ENCODE peak calls at places on chromosomes 12 and 14, in seven cellular contexts. Z is brain microvascular endothelial cell, G is hepatocyte, B is cardiac muscle cell, T is SK-N-SH, D is GM23338, E is thoracic aorta. L is an unnamed sample. For H3K27me3, the result is how much of the 10 kb centered on the place peaks cover.

GRCh38 chr12:78209851-78210493 is 379.3 kb downstream of the NAV3 start:
- DNase-seq in T (no peak), D (no peak), Z (no peak), G (no peak), B (peak), E (no peak), L (no peak)

GRCh38 chr14:31934767-31935266 is 142.3 kb upstream of the ARHGAP5 start:
- DNase-seq in G (peak), D (peak), Z (peak), E (no peak), T (peak), B (peak), L (no peak)

GRCh38 chr12:41026151-41026550 is 162.0 kb upstream of the PDZRN4 start:
- DNase-seq in D (no peak), B (no peak), Z (no peak), T (no peak), E (no peak), G (no peak), L (no peak)

GRCh38 chr14:45426685-45427282 is 173.8 kb upstream of the MIS18BP1 start:
- DNase-seq in Z (peak), G (peak), T (peak), E (no peak), D (peak), B (peak), L (peak)

GRCh38 chr14:28759056-28759657 is 7.4 kb upstream of the FOXG1 start:
- DNase-seq in E (no peak), G (no peak), B (peak), D (no peak), Z (no peak), T (no peak), L (no peak)

GRCh38 chr14:30443368-30444007 is 115.5 kb upstream of the G2E3 start:
- DNase-seq in Z (peak), E (no peak), B (peak), G (peak), T (peak), D (peak), L (no peak)

GRCh38 chr12:88393017-88393767 is 187.1 kb downstream of the KITLG start:
- DNase-seq in Z (no peak), E (no peak), B (peak), G (peak), D (peak), T (peak), L (no peak)

GRCh38 chr12:44558340-44559100 is 317.6 kb downstream of the NELL2 start:
- DNase-seq in T (no peak), D (no peak), E (no peak), G (no peak), Z (no peak), B (no peak), L (no peak)

GRCh38 chr12:99596762-99597161 is 50.8 kb upstream of the GARIN6 start:
- DNase-seq in G (no peak), T (no peak), D (no peak), B (no peak), Z (no peak), E (no peak), L (no peak)

GRCh38 chr12:15171015-15171646 is 50.1 kb downstream of the RERG start:
- DNase-seq in T (no peak), Z (no peak), E (no peak), B (no peak), G (no peak), D (no peak), L (no peak)

GRCh38 chr12:91074068-91074819 is 16.4 kb upstream of the KERA start:
- DNase-seq in Z (no peak), E (no peak), G (no peak), B (no peak), D (no peak), T (no peak), L (no peak)

GRCh38 chr12:46404225-46404631 is 31.7 kb upstream of the SLC38A2 start:
- DNase-seq in D (no peak), Z (peak), G (no peak), B (peak), E (no peak), T (no peak), L (peak)

GRCh38 chr12:85280138-85280983 is at the start of gene ALX1:
- DNase-seq in G (peak), Z (peak), B (peak), T (peak), E (no peak), D (peak), L (peak)

GRCh38 chr12:27521066-27521465 is 2.9 kb upstream of the PPFIBP1 start:
- DNase-seq in Z (no peak), B (peak), T (peak), G (no peak), D (peak), E (no peak), L (peak)

GRCh38 chr14:55807059-55807499 is 227.1 kb downstream of the KTN1 start:
- DNase-seq in G (peak), Z (peak), E (peak), B (peak), D (no peak), T (peak), L (peak)

GRCh38 chr12:112938751-112939150 is 477 bp downstream of the OAS3 start:
- DNase-seq in Z (no peak), B (peak), T (no peak), D (no peak), G (no peak), E (no peak), L (no peak)

GRCh38 chr12:112939761-112940357 is 1.6 kb downstream of the OAS3 start:
- DNase-seq in Z (no peak), G (no peak), E (no peak), T (peak), D (no peak), B (no peak), L (no peak)

GRCh38 chr12:112937741-112938719 is at the start of gene OAS3:
- DNase-seq in E (peak), G (peak), B (peak), T (peak), D (peak), Z (peak), L (peak)

GRCh38 chr12:112936927-112937326 is 1.3 kb upstream of the OAS3 start:
- DNase-seq in E (no peak), Z (no peak), D (no peak), G (no peak), B (peak), T (no peak), L (no peak)

DNA sequence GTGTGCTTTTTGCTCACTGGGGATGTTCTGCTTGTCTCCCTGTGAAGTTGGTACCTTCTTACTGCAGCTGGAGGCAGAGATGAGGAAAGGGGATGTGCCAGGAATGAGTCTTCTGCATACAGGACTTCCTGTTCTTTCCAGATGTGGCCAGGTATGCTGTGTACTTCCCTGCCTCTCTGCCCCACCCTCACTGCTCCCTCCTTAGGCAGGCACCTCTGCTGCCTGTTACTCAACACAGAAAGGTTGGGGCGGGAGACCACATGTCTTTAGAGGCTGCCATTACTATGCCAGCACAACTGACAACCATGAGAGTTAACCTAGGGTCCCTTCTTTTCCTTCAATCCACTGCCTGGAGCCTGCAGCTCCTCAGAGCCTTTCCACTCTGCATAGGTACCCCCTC is 2.0 kb upstream of the OAS3 start:
- DNase-seq in G (no peak), T (no peak), E (no peak), D (no peak), B (no peak), Z (no peak), L (no peak)
- H3K27ac ChIP-seq in G (no peak), T (no peak), E (no peak), D (no peak), B (no peak), Z (no peak), L (no peak)

GRCh38 chr14:100160534-100160916 is 1.1 kb upstream of the DEGS2 start:
- DNase-seq in D (no peak), E (no peak), G (peak), Z (no peak), T (no peak), B (no peak), L (no peak)
- H3K27me3 ChIP-seq in D (half or more), E (under half), G (under half), Z (under half), T (under half), B (half or more), L (under half)

DNA sequence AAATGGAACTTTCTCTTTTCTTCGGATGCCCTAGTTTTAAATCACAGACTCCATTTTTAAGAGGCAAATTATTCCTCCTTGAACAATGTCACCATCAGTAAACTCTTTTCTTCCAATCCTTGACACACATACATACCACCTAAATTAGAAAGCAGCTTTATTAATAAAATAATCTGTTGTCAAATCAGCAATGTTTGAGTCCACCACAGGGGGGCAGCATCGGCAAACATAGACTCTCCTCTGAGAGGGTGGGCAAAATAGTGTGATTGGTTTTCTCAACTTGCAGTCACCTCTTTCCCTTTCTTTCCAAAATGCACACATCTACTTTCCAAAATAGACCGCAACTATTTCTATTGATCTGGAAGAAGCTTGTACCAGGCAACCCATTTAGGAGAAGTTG is 438.4 kb upstream of the OR4E1 start:
- DNase-seq in T (peak), G (peak), Z (no peak), D (peak), E (no peak), B (no peak), L (no peak)
- H3K4me3 ChIP-seq in T (no peak), G (no peak), Z (no peak), D (no peak), E (no peak), B (no peak), L (no peak)

DNA sequence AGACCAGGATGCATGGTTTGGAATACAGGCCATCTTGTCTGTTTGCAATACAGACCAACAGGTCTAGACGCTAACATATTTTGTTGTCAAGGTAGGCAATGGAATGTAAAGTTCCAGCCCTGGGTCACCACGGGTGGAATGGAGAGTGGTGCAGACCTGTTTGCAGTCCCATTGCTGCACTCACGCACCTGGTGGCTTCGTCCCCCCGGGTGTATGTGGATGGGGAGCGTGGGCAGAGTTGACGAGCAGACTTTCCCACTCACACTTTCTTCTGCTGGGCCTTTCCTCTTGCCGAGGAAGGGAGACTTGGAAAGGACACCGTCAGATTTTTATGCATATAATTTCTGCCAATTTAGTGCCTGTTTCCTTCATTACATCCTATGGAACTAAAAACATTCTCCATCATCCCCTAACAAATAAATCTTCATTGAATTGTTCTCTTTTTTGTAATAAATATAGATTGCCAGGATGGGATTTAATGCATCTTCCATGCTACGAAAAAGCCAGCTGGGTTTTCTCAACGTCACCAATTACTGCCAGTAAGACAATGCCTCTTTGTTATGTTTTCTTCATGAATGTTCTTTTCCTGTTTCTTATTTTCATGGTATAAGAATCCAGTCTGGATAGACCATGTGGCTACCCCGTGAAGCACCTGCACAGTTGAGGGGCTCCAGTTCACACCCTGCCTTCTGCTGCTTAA is 15.2 kb downstream of the DCAF4 start:
- DNase-seq in G (no peak), T (no peak), E (no peak), B (peak), Z (no peak), D (no peak), L (no peak)
- H3K27ac ChIP-seq in G (no peak), T (no peak), E (no peak), B (no peak), Z (no peak), D (no peak), L (no peak)

GRCh38 chr12:1186298-1186697 is 195.3 kb downstream of the ERC1 start:
- DNase-seq in G (no peak), E (no peak), D (no peak), Z (no peak), B (no peak), T (no peak), L (no peak)

GRCh38 chr12:1179128-1179527 is 188.1 kb downstream of the ERC1 start:
- DNase-seq in G (no peak), D (no peak), T (no peak), E (no peak), B (no peak), Z (no peak), L (no peak)

GRCh38 chr12:1185460-1186182 is 194.6 kb downstream of the ERC1 start:
- DNase-seq in T (no peak), Z (no peak), E (no peak), B (no peak), G (no peak), D (no peak), L (no peak)

GRCh38 chr12:1189163-1189562 is 198.1 kb downstream of the ERC1 start:
- DNase-seq in E (no peak), Z (no peak), G (no peak), T (no peak), B (no peak), D (no peak), L (no peak)

DNA sequence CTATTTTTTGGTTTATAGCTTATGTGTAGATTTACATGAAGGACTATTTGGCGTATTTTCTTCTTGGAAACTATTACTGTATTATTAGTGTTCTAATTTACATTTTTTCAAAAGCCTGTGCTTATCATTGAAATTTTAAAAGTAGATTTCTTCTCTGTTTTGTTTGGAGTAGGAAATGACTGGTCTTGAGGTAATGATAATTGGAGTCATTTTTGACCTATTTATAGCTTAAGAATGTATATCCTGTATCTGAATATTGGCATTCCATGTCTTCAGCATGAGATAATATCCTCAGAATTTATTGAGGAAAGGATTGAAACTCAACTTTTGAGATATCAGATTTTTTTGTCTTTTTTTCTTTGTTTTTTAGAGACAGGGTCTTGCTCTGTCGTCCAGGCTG is 193.4 kb downstream of the ERC1 start:
- DNase-seq in G (no peak), E (no peak), B (no peak), Z (no peak), D (no peak), T (no peak), L (no peak)
- H3K27me3 ChIP-seq in G (under half), E (under half), B (under half), Z (under half), D (under half), T (under half), L (under half)

DNA sequence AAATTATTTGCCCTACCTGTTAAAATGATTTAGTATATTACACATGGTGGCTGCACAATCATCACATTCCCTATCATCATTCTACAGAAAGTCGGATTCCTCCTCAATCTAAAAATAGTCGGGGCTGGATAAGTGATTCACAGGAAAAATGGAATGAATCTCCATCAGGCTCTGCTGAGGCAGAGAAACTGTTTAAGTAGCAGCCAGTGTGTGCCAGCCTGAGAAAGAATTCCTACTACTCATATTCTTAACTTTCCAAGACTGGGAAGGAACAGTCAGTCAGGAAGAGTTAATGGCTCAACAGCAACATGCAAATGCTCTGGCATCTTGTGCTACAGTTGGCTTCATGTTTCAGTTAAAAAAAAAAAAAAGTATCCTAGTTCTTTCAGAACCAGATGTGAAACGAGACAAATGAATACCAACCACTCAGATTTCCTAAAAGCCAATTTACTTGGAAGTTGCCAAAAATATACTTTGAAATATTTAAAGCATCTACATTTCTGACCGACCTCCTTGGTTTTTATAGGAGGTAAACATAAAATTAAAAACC is 187.0 kb downstream of the GRIP1 start:
- DNase-seq in B (no peak), D (no peak), G (peak), E (no peak), T (no peak), Z (no peak), L (no peak)
- H3K4me3 ChIP-seq in B (no peak), D (no peak), G (no peak), E (no peak), T (no peak), Z (no peak), L (no peak)

DNA sequence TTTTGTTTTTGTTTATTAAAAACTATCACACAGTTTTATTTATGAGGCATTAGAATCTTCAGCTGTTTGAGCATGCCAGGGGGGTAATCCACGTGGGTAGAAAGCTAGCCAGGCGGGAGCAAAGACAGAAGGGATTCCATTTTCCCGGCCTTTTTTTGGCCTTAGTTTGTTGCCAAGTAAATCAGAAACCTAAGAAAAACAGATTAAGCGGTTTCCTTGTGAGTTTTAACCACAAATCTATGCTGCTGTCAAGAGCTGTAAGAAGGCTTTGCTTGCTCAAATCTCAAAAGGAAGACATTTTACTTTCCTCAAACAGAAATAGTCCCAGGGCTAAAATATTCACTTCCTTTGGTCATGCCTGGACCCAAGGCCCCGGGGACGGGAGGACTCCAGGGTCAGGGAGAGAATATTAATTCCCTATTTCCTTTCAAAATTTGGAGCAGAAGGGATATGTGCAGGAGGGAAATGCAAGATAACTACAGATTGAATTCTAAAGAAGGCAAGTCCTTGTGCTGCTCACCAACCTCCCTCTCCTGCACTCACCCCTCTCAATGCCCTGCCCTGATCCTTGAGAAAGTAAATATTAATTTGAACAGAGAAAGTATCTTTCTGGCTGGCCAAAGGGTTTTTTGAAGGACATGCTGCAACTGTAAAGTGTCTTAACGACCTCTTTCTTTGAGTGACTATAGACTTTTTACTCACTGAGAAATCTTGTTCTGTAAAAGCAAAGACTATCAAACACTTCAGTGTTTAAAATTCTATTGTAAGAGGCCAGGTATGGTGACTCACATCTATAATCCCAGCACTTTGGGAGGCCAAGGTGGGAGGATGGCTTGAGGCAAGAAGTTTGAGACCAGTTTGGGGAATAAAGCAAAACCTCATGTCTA is 75.7 kb downstream of the HSD17B6 start:
- DNase-seq in T (no peak), Z (no peak), G (no peak), E (no peak), B (peak), D (no peak), L (no peak)
- H3K27ac ChIP-seq in T (no peak), Z (no peak), G (no peak), E (no peak), B (no peak), D (no peak), L (no peak)

DNA sequence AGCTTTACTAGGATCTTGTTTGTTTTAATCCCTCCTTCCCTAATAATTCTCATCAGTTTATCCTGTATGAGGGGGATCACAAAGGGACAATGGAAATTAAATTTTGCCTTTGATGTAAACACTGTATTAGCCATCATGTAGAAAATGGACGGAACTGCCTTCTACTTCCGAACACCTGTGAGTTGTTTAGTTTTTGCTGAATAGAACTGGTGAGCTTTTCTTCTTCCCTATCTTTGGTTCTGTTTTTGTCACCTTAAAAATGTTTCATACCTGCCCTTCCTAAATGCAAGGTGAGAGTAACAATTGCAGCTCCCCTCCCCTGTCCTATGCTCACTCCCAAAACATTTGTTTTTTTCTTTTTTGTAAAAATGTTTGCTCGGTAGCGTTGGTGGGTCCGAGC is 7.6 kb downstream of the FOXA1 start:
- DNase-seq in T (no peak), B (no peak), Z (no peak), D (no peak), G (no peak), E (no peak), L (no peak)
- H3K27me3 ChIP-seq in T (under half), B (half or more), Z (half or more), D (half or more), G (half or more), E (half or more), L (under half)